ENCODE peak calls at places on chromosomes 11 and 22, in five cellular contexts. U, T, M, Z and S are unnamed samples.

GRCh38 chr11:46951864-46952263 is 15.3 kb downstream of the CSTPP1 start:
- DNase-seq in U (no peak), T (no peak), M (peak), Z (no peak), S (no peak)

GRCh38 chr11:104152941-104153340 is 11.0 kb downstream of the PDGFD start:
- DNase-seq in U (no peak), T (no peak), M (no peak), Z (no peak), S (no peak)

GRCh38 chr11:118673361-118674093 is 5.9 kb downstream of the TREH start:
- DNase-seq in U (no peak), T (no peak), M (no peak), Z (no peak), S (no peak)

GRCh38 chr11:89182773-89183172 is 5.1 kb downstream of the TYR start:
- DNase-seq in U (no peak), T (no peak), M (peak), Z (no peak), S (no peak)

GRCh38 chr11:10443152-10443551 is 11.9 kb upstream of the AMPD3 start:
- DNase-seq in U (no peak), T (no peak), M (peak), Z (no peak), S (no peak)

GRCh38 chr11:65311197-65311631 is 3.5 kb upstream of the CDC42EP2 start:
- DNase-seq in U (no peak), T (no peak), M (no peak), Z (no peak), S (no peak)

GRCh38 chr11:17633987-17634775 is 85.2 kb upstream of the MYOD1 start:
- DNase-seq in U (no peak), T (no peak), M (no peak), Z (no peak), S (no peak)

GRCh38 chr11:67276821-67277230 is 10.6 kb downstream of the GRK2 start:
- DNase-seq in U (no peak), T (no peak), M (peak), Z (peak), S (no peak)

GRCh38 chr22:19554834-19555404 is 30.7 kb upstream of the CLDN5 start:
- DNase-seq in U (peak), T (peak), M (peak), Z (no peak), S (no peak)

GRCh38 chr22:50292643-50293440 is 14.6 kb downstream of the PLXNB2 start:
- DNase-seq in U (no peak), T (no peak), M (no peak), Z (no peak), S (no peak)

GRCh38 chr11:75849917-75850316 is 34.9 kb downstream of the UVRAG start:
- DNase-seq in U (peak), T (no peak), M (no peak), Z (peak), S (no peak)

GRCh38 chr11:82080160-82080559 is 653.5 kb downstream of the FAM181B start:
- DNase-seq in U (no peak), T (no peak), M (peak), Z (no peak), S (no peak)

GRCh38 chr11:97574976-97575665 is 1185.3 kb downstream of the JRKL start:
- DNase-seq in U (no peak), T (no peak), M (no peak), Z (no peak), S (no peak)

GRCh38 chr22:30275625-30276024 is 9.0 kb upstream of the OSM start:
- DNase-seq in U (no peak), T (no peak), M (no peak), Z (no peak), S (no peak)

GRCh38 chr11:119352857-119353260 is 6.4 kb upstream of the MFRP start:
- DNase-seq in U (no peak), T (peak), M (no peak), Z (peak), S (no peak)

GRCh38 chr22:50461979-50462540 is 12.8 kb downstream of the SBF1 start:
- DNase-seq in U (no peak), T (no peak), M (no peak), Z (no peak), S (no peak)

GRCh38 chr22:45318168-45318557 is 8.4 kb downstream of the FAM118A start:
- DNase-seq in U (no peak), T (peak), M (peak), Z (peak), S (peak)

GRCh38 chr11:134047586-134047999 is 21.3 kb upstream of the JAM3 start:
- DNase-seq in U (no peak), T (no peak), M (peak), Z (no peak), S (no peak)

GRCh38 chr11:112523477-112523876 is 262.8 kb upstream of the PLET1 start:
- DNase-seq in U (no peak), T (peak), M (no peak), Z (no peak), S (no peak)

GRCh38 chr22:19918332-19919106 is 23.1 kb upstream of the COMT start:
- DNase-seq in U (no peak), T (no peak), M (no peak), Z (peak), S (no peak)

GRCh38 chr22:17205432-17205831 is 13.8 kb downstream of the ADA2 start:
- DNase-seq in U (no peak), T (no peak), M (no peak), Z (no peak), S (no peak)

GRCh38 chr22:47043835-47044721 is 281.6 kb downstream of the TBC1D22A start:
- DNase-seq in U (no peak), T (no peak), M (peak), Z (no peak), S (no peak)
- TF ChIP-seq RCOR1 in U (no peak), T (no peak), M (no peak), Z (no peak), S (no peak)

GRCh38 chr11:8586184-8586583 is 7.8 kb downstream of the STK33 start:
- DNase-seq in U (no peak), T (no peak), M (no peak), Z (no peak), S (no peak)

GRCh38 chr11:8581300-8581699 is 12.7 kb downstream of the STK33 start:
- DNase-seq in U (no peak), T (no peak), M (peak), Z (no peak), S (no peak)

GRCh38 chr11:8584096-8584495 is 9.9 kb downstream of the STK33 start:
- DNase-seq in U (no peak), T (no peak), M (peak), Z (no peak), S (no peak)

GRCh38 chr11:8586805-8587204 is 7.2 kb downstream of the STK33 start:
- DNase-seq in U (no peak), T (no peak), M (no peak), Z (no peak), S (no peak)

DNA sequence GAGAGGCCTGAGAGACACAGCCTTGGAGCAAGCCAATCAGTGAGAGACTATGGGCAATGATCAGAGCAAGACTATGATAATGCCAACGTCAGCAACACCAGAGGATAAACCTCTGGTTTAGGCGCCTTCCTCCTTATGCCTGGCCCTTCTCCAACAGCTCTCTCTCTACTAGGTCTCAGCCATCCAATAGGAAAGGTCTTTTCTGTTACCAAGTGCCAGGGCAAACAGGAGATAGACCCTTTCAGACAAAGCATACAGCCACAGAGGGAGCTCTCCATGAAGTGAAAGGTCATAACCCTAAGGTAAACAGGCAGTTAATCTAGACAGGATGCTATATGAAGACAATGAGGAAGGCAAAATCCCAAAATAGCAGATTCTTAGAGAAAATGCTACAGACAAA is 9.5 kb downstream of the STK33 start:
- DNase-seq in U (peak), T (no peak), M (no peak), Z (no peak), S (no peak)
- TF ChIP-seq RCOR1 in U (no peak), T (no peak), M (no peak), Z (no peak), S (no peak)

GRCh38 chr11:86196291-86196690 is 48.3 kb upstream of the EED start:
- DNase-seq in U (no peak), T (no peak), M (no peak), Z (peak), S (no peak)

GRCh38 chr11:86196924-86197323 is 47.6 kb upstream of the EED start:
- DNase-seq in U (no peak), T (no peak), M (no peak), Z (peak), S (no peak)

GRCh38 chr11:86192858-86193257 is 51.7 kb upstream of the EED start:
- DNase-seq in U (no peak), T (no peak), M (no peak), Z (no peak), S (no peak)

GRCh38 chr11:86193297-86194095 is 51.1 kb upstream of the EED start:
- DNase-seq in U (peak), T (peak), M (peak), Z (peak), S (peak)

GRCh38 chr11:86194998-86195397 is 49.6 kb upstream of the EED start:
- DNase-seq in U (no peak), T (no peak), M (no peak), Z (no peak), S (no peak)
- TF ChIP-seq RCOR1 in U (no peak), T (no peak), M (no peak), Z (no peak), S (no peak)

DNA sequence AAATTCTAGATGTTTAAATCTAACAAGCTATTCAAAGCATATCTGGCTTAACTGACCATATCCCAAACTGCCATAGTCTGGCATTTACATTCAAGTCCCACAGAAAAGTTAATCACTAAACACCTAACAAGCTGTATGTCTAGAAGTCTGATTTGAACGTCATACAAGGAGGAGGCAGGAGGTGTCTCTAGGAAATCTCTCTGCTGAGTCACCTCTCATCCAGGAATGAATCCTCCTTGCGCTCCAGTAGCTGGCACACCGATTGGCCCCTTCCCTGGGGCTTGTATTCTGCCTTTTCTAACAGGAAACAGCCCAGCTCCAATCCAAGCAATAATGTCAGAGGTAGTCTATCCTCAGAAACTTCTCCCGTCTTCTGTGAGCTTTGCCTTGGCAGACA is 31.8 kb downstream of the FEZ1 start:
- DNase-seq in U (peak), T (no peak), M (peak), Z (peak), S (no peak)
- TF ChIP-seq RCOR1 in U (no peak), T (no peak), M (no peak), Z (no peak), S (no peak)

GRCh38 chr22:37753746-37754145 is 54.0 kb upstream of the GCAT start:
- DNase-seq in U (peak), T (no peak), M (peak), Z (no peak), S (no peak)
- TF ChIP-seq RCOR1 in U (no peak), T (no peak), M (no peak), Z (no peak), S (no peak)

GRCh38 chr11:106091480-106092123 is 14.1 kb downstream of the AASDHPPT start:
- DNase-seq in U (no peak), T (no peak), M (peak), Z (no peak), S (peak)
- TF ChIP-seq RCOR1 in U (no peak), T (no peak), M (no peak), Z (no peak), S (no peak)